ENCODE peak calls at places on chromosomes 12 and 14, in four cellular contexts. One of them, this sample, is unnamed.

GRCh38 chr12:49108958-49109404 is 1.7 kb downstream of the LMBR1L start:
- DNase-seq in H7: no peak
- DNase-seq in PC-9: no peak
- DNase-seq in mammary epithelial cell: no peak
- DNase-seq in this sample: no peak

GRCh38 chr14:55843718-55844403 is 263.9 kb downstream of the KTN1 start:
- DNase-seq in H7: no peak
- DNase-seq in PC-9: no peak
- DNase-seq in mammary epithelial cell: no peak
- DNase-seq in this sample: no peak

GRCh38 chr14:74573421-74574091 is 38.5 kb downstream of the LTBP2 start:
- DNase-seq in mammary epithelial cell: peak; percentile 70
- DNase-seq in PC-9: peak; percentile 77
- DNase-seq in H7: peak; percentile 80
- DNase-seq in this sample: no peak

GRCh38 chr14:64478634-64479250 is 13.4 kb downstream of the AKAP5 start:
- DNase-seq in mammary epithelial cell: peak; percentile 3
- DNase-seq in PC-9: no peak
- DNase-seq in H7: no peak
- DNase-seq in this sample: no peak

GRCh38 chr14:59882957-59883356 is 12.4 kb upstream of the RTN1 start:
- DNase-seq in mammary epithelial cell: no peak
- DNase-seq in H7: peak; percentile 21
- DNase-seq in PC-9: no peak
- DNase-seq in this sample: no peak

GRCh38 chr12:43292699-43293098 is 259.3 kb downstream of the ADAMTS20 start:
- DNase-seq in PC-9: no peak
- DNase-seq in mammary epithelial cell: peak; percentile 50
- DNase-seq in H7: no peak
- DNase-seq in this sample: no peak

GRCh38 chr14:54366726-54367707 is 29.8 kb upstream of the CDKN3 start:
- DNase-seq in PC-9: peak; percentile 55
- DNase-seq in mammary epithelial cell: peak; percentile 44
- DNase-seq in H7: no peak
- DNase-seq in this sample: no peak

GRCh38 chr12:73361156-73361866 is 1089.1 kb downstream of the TRHDE start:
- DNase-seq in H7: no peak
- DNase-seq in PC-9: no peak
- DNase-seq in mammary epithelial cell: no peak
- DNase-seq in this sample: no peak

GRCh38 chr12:57750561-57751431 is 1.3 kb downstream of the CDK4 start:
- DNase-seq in H7: no peak
- DNase-seq in mammary epithelial cell: no peak
- DNase-seq in PC-9: no peak
- DNase-seq in this sample: no peak

GRCh38 chr14:89912667-89913211 is 41.8 kb downstream of the EFCAB11 start:
- DNase-seq in PC-9: peak; percentile 84
- DNase-seq in mammary epithelial cell: peak; percentile 90
- DNase-seq in H7: no peak
- DNase-seq in this sample: peak; percentile 97

GRCh38 chr12:93100610-93101009 is 171.5 kb upstream of the EEA1 start:
- DNase-seq in mammary epithelial cell: no peak
- DNase-seq in H7: no peak
- DNase-seq in PC-9: no peak
- DNase-seq in this sample: no peak

GRCh38 chr12:116708826-116709756 is 28.8 kb downstream of the SPRING1 start:
- DNase-seq in PC-9: peak; percentile 54
- DNase-seq in H7: no peak
- DNase-seq in mammary epithelial cell: peak; percentile 46
- DNase-seq in this sample: no peak

GRCh38 chr12:94535614-94535932 is 75.9 kb upstream of the CEP83 start:
- DNase-seq in PC-9: no peak
- DNase-seq in mammary epithelial cell: no peak
- DNase-seq in H7: no peak
- DNase-seq in this sample: no peak

GRCh38 chr12:108306014-108306501 is 33.1 kb downstream of the CMKLR1 start:
- DNase-seq in mammary epithelial cell: peak; percentile 70
- DNase-seq in H7: no peak
- DNase-seq in PC-9: no peak
- DNase-seq in this sample: no peak

GRCh38 chr12:89707623-89707991 is 1.0 kb downstream of the ATP2B1 start:
- DNase-seq in PC-9: no peak
- DNase-seq in mammary epithelial cell: peak; percentile 14
- DNase-seq in H7: peak; percentile 60
- DNase-seq in this sample: no peak

GRCh38 chr12:64950899-64951298 is 126.5 kb downstream of the TBC1D30 start:
- DNase-seq in mammary epithelial cell: no peak
- DNase-seq in PC-9: no peak
- DNase-seq in H7: no peak
- DNase-seq in this sample: no peak

GRCh38 chr12:46124848-46125619 is 134.7 kb upstream of the SCAF11 start:
- DNase-seq in mammary epithelial cell: peak; percentile 74
- DNase-seq in PC-9: peak; percentile 60
- DNase-seq in H7: peak; percentile 18
- DNase-seq in this sample: peak; percentile 53

GRCh38 chr14:87994974-87995373 is 2.0 kb upstream of the GALC start:
- DNase-seq in PC-9: no peak
- DNase-seq in mammary epithelial cell: no peak
- DNase-seq in H7: no peak
- DNase-seq in this sample: no peak

GRCh38 chr12:91921555-91921954 is 224.1 kb downstream of the BTG1 start:
- DNase-seq in PC-9: no peak
- DNase-seq in mammary epithelial cell: no peak
- DNase-seq in H7: no peak
- DNase-seq in this sample: no peak

GRCh38 chr12:96106137-96106536 is 70.8 kb upstream of the LTA4H start:
- DNase-seq in H7: no peak
- DNase-seq in mammary epithelial cell: no peak
- DNase-seq in PC-9: no peak
- DNase-seq in this sample: no peak

GRCh38 chr14:73180385-73180805 is 44.1 kb downstream of the PSEN1 start:
- DNase-seq in mammary epithelial cell: peak; percentile 82
- DNase-seq in H7: no peak
- DNase-seq in PC-9: peak; percentile 85
- DNase-seq in this sample: no peak

GRCh38 chr14:99137913-99138571 is 134.0 kb downstream of the BCL11B start:
- DNase-seq in mammary epithelial cell: no peak
- DNase-seq in H7: peak; percentile 71
- DNase-seq in PC-9: no peak
- DNase-seq in this sample: no peak

GRCh38 chr14:52663850-52664249 is 31.5 kb downstream of the ERO1A start:
- DNase-seq in mammary epithelial cell: no peak
- DNase-seq in H7: peak; percentile 16
- DNase-seq in PC-9: no peak
- DNase-seq in this sample: no peak

GRCh38 chr12:128783129-128783574 is 40.6 kb downstream of the SLC15A4 start:
- DNase-seq in mammary epithelial cell: no peak
- DNase-seq in PC-9: no peak
- DNase-seq in H7: no peak
- DNase-seq in this sample: no peak

GRCh38 chr14:44846232-44846824 is 115.4 kb downstream of the KLHL28 start:
- DNase-seq in mammary epithelial cell: peak; percentile 20
- DNase-seq in PC-9: no peak
- DNase-seq in H7: peak; percentile 42
- DNase-seq in this sample: no peak

GRCh38 chr12:28032811-28033537 is 60.4 kb upstream of the PTHLH start:
- DNase-seq in H7: no peak
- DNase-seq in PC-9: peak; percentile 48
- DNase-seq in mammary epithelial cell: peak; percentile 94
- DNase-seq in this sample: no peak

GRCh38 chr12:89075890-89076591 is 276.3 kb downstream of the DUSP6 start:
- DNase-seq in mammary epithelial cell: no peak
- DNase-seq in PC-9: no peak
- DNase-seq in H7: no peak
- DNase-seq in this sample: no peak

GRCh38 chr14:49940805-49941421 is 48.0 kb downstream of the ARF6 start:
- DNase-seq in H7: no peak
- DNase-seq in PC-9: peak; percentile 85
- DNase-seq in mammary epithelial cell: no peak
- DNase-seq in this sample: no peak

GRCh38 chr14:31510222-31510621 is 22.4 kb upstream of the GPR33 start:
- DNase-seq in mammary epithelial cell: peak; percentile 20
- DNase-seq in PC-9: no peak
- DNase-seq in H7: no peak
- DNase-seq in this sample: no peak

GRCh38 chr14:95034806-95035205 is 122.5 kb downstream of the DICER1 start:
- DNase-seq in mammary epithelial cell: no peak
- DNase-seq in H7: no peak
- DNase-seq in PC-9: no peak
- DNase-seq in this sample: no peak

GRCh38 chr14:97021571-97022171 is 224.5 kb downstream of the VRK1 start:
- DNase-seq in PC-9: no peak
- DNase-seq in mammary epithelial cell: no peak
- DNase-seq in H7: peak; percentile 39
- DNase-seq in this sample: no peak

GRCh38 chr12:113161415-113162016 is 12.0 kb downstream of the CFAP73 start:
- DNase-seq in H7: peak; percentile 99
- DNase-seq in mammary epithelial cell: no peak
- DNase-seq in PC-9: peak; percentile 44
- DNase-seq in this sample: no peak

GRCh38 chr14:31127690-31128089 is 79.9 kb downstream of the HECTD1 start:
- DNase-seq in mammary epithelial cell: peak; percentile 16
- DNase-seq in PC-9: no peak
- DNase-seq in H7: no peak
- DNase-seq in this sample: no peak

GRCh38 chr12:8603858-8604257 is 8.8 kb downstream of the AICDA start:
- DNase-seq in H7: peak; percentile 56
- DNase-seq in PC-9: no peak
- DNase-seq in mammary epithelial cell: no peak
- DNase-seq in this sample: no peak

GRCh38 chr12:8605057-8605456 is 7.6 kb downstream of the AICDA start:
- DNase-seq in PC-9: no peak
- DNase-seq in mammary epithelial cell: no peak
- DNase-seq in H7: peak; percentile 23
- DNase-seq in this sample: no peak

GRCh38 chr12:8612629-8613028 is at the start of gene AICDA:
- DNase-seq in mammary epithelial cell: no peak
- DNase-seq in PC-9: no peak
- DNase-seq in H7: no peak
- DNase-seq in this sample: no peak

DNA sequence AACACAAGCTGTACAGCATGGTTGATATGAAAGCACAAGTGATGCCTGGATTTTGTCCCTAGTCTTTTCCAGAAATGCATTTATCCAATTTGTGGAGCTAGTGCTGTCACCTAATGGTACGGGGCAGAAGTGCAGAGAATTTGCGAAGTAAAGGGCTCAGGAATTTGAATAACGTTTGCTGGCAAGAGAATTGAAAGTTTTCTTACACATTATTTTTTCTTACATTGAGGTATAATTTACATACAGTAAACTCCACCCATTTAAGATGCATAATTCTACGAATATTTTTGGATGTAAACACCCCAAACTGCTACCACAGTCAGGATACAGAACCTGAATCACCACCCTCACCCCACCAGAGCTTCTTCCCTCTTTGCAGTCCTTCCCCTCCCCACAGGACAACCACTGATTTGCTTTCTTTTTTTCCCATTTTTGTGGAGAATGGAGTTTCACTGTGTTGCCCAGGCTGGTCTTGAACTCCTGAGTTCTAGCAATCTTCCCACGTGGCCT is 3.5 kb downstream of the AICDA start:
- DNase-seq in mammary epithelial cell: peak; percentile 19
- DNase-seq in PC-9: no peak
- DNase-seq in H7: peak; percentile 64
- DNase-seq in this sample: peak; percentile 12
- H3K4me3 ChIP-seq in mammary epithelial cell: no peak overlapping the region
- H3K4me3 ChIP-seq in PC-9: peak overlapping the region; percentile 28
- H3K4me3 ChIP-seq in H7: no peak overlapping the region
- H3K4me3 ChIP-seq in this sample: no peak overlapping the region

DNA sequence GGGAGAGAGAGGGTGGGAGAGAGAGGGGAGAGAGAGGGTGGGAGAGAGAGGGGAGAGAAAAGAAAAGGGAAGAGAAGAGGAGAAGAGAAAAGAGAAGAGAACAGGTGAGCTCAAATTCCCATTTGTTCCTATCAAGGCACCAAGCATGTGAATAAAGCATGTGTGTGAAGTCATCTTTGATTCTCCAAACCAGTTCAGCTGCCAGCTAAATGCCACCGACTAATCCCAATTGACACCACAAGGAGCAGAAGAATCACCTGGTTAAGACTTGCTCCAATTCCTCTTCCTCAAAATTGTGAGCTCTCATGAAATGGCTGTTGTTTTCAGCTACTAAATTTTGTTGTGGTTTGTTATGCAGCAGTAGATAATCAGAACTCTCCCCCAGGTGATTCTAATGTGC is 188.9 kb downstream of the TMX1 start:
- DNase-seq in PC-9: no peak
- DNase-seq in mammary epithelial cell: no peak
- DNase-seq in H7: no peak
- DNase-seq in this sample: no peak
- H3K4me3 ChIP-seq in PC-9: no peak overlapping the region
- H3K4me3 ChIP-seq in mammary epithelial cell: no peak overlapping the region
- H3K4me3 ChIP-seq in H7: no peak overlapping the region
- H3K4me3 ChIP-seq in this sample: no peak overlapping the region

GRCh38 chr12:53252349-53252916 is 15.7 kb upstream of the ESPL1 start:
- DNase-seq in mammary epithelial cell: peak; percentile 50
- DNase-seq in H7: peak; percentile 54
- DNase-seq in PC-9: peak; percentile 83
- DNase-seq in this sample: no peak

GRCh38 chr12:53251477-53252348 is 16.4 kb upstream of the ESPL1 start:
- DNase-seq in mammary epithelial cell: peak; percentile 72
- DNase-seq in PC-9: peak; percentile 85
- DNase-seq in H7: peak; percentile 99
- DNase-seq in this sample: no peak

GRCh38 chr12:53254816-53255545 is 13.1 kb upstream of the ESPL1 start:
- DNase-seq in H7: no peak
- DNase-seq in PC-9: no peak
- DNase-seq in mammary epithelial cell: no peak
- DNase-seq in this sample: no peak

GRCh38 chr12:53255993-53256392 is 12.1 kb upstream of the ESPL1 start:
- DNase-seq in mammary epithelial cell: no peak
- DNase-seq in H7: no peak
- DNase-seq in PC-9: no peak
- DNase-seq in this sample: no peak

GRCh38 chr12:53253298-53253697 is 14.8 kb upstream of the ESPL1 start:
- DNase-seq in PC-9: no peak
- DNase-seq in H7: no peak
- DNase-seq in mammary epithelial cell: no peak
- DNase-seq in this sample: no peak
- H3K4me3 ChIP-seq in PC-9: peak overlapping the region; percentile 99
- H3K4me3 ChIP-seq in H7: no peak overlapping the region
- H3K4me3 ChIP-seq in mammary epithelial cell: no peak overlapping the region
- H3K4me3 ChIP-seq in this sample: peak overlapping the region; percentile 83

DNA sequence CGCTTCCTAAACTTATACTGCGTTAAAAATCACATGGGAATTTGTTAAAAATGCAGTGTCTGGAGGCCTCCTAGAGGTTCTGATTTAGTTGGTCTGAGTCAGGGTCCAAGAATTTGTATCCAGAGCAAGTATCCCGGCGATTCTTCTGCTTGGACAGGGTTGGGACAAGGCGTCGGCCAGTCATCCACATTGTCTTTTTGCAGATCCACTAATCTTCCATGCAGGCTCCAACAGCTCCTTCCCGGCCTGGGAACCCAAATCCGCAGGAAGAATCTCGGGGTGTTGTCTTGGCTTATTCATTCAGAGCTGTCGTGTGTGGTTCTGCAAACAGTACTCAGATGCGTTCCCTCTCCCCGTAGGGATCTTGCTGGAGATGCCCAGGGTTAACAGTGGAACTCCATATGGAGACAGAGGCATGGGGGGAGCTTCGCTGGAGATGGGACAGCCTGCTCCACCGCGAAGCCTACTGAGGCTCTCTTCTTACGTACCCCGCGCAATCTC is 25.3 kb downstream of the GPRC5D start:
- DNase-seq in PC-9: no peak
- DNase-seq in H7: no peak
- DNase-seq in mammary epithelial cell: no peak
- DNase-seq in this sample: no peak
- H3K4me3 ChIP-seq in PC-9: no peak overlapping the region
- H3K4me3 ChIP-seq in H7: no peak overlapping the region
- H3K4me3 ChIP-seq in mammary epithelial cell: no peak overlapping the region
- H3K4me3 ChIP-seq in this sample: no peak overlapping the region

This sample was measured in retinal pigment epithelial cell.